ENCODE peak calls at places on chromosomes 16 and 17, in ten cellular contexts. One of them, this sample, is unnamed.

GRCh38 chr17:48631693-48632578 is 5.8 kb upstream of the HOXB9 start:
- DNase-seq in H9: peak; percentile 30
- DNase-seq in HAP-1: no peak
- DNase-seq in IMR-90: no peak
- DNase-seq in psoas muscle: no peak
- DNase-seq in neural progenitor cell: no peak
- DNase-seq in CD8-positive, alpha-beta memory T cell: no peak
- DNase-seq in BJ: no peak
- DNase-seq in HL-60: no peak
- DNase-seq in cardiac muscle cell: no peak
- DNase-seq in this sample: no peak

GRCh38 chr16:3256146-3256875 is at the start of gene MEFV:
- DNase-seq in H9: no peak
- DNase-seq in HAP-1: no peak
- DNase-seq in IMR-90: peak; percentile 5
- DNase-seq in psoas muscle: no peak
- DNase-seq in neural progenitor cell: no peak
- DNase-seq in CD8-positive, alpha-beta memory T cell: no peak
- DNase-seq in BJ: no peak
- DNase-seq in HL-60: peak; percentile 43
- DNase-seq in cardiac muscle cell: peak; percentile 64
- DNase-seq in this sample: no peak

GRCh38 chr17:54982399-54982798 is 13.8 kb downstream of the STXBP4 start:
- DNase-seq in H9: no peak
- DNase-seq in HAP-1: no peak
- DNase-seq in IMR-90: peak; percentile 66
- DNase-seq in psoas muscle: no peak
- DNase-seq in neural progenitor cell: no peak
- DNase-seq in CD8-positive, alpha-beta memory T cell: no peak
- DNase-seq in BJ: no peak
- DNase-seq in HL-60: no peak
- DNase-seq in cardiac muscle cell: peak; percentile 76
- DNase-seq in this sample: no peak

GRCh38 chr16:85984947-85985451 is 86.0 kb downstream of the IRF8 start:
- DNase-seq in H9: no peak
- DNase-seq in HAP-1: no peak
- DNase-seq in IMR-90: no peak
- DNase-seq in psoas muscle: no peak
- DNase-seq in neural progenitor cell: no peak
- DNase-seq in CD8-positive, alpha-beta memory T cell: no peak
- DNase-seq in BJ: no peak
- DNase-seq in HL-60: no peak
- DNase-seq in cardiac muscle cell: no peak
- DNase-seq in this sample: no peak

GRCh38 chr17:60102632-60103047 is 23.9 kb upstream of the HEATR6 start:
- DNase-seq in H9: no peak
- DNase-seq in HAP-1: no peak
- DNase-seq in IMR-90: peak; percentile 79
- DNase-seq in psoas muscle: no peak
- DNase-seq in neural progenitor cell: no peak
- DNase-seq in CD8-positive, alpha-beta memory T cell: peak; percentile 13
- DNase-seq in BJ: no peak
- DNase-seq in HL-60: no peak
- DNase-seq in cardiac muscle cell: peak; percentile 58
- DNase-seq in this sample: no peak

GRCh38 chr16:4375717-4376116 is 4.1 kb downstream of the VASN start:
- DNase-seq in H9: no peak
- DNase-seq in HAP-1: no peak
- DNase-seq in IMR-90: no peak
- DNase-seq in psoas muscle: no peak
- DNase-seq in neural progenitor cell: peak; percentile 1
- DNase-seq in CD8-positive, alpha-beta memory T cell: no peak
- DNase-seq in BJ: no peak
- DNase-seq in HL-60: no peak
- DNase-seq in cardiac muscle cell: no peak
- DNase-seq in this sample: no peak

GRCh38 chr16:11989238-11990160 is 13.0 kb downstream of the SNX29 start:
- DNase-seq in H9: no peak
- DNase-seq in HAP-1: no peak
- DNase-seq in IMR-90: no peak
- DNase-seq in psoas muscle: no peak
- DNase-seq in neural progenitor cell: peak; percentile 33
- DNase-seq in CD8-positive, alpha-beta memory T cell: no peak
- DNase-seq in BJ: no peak
- DNase-seq in HL-60: no peak
- DNase-seq in cardiac muscle cell: peak; percentile 22
- DNase-seq in this sample: no peak

GRCh38 chr17:38592487-38592886 is 13.3 kb downstream of the SRCIN1 start:
- DNase-seq in H9: no peak
- DNase-seq in HAP-1: no peak
- DNase-seq in IMR-90: no peak
- DNase-seq in psoas muscle: no peak
- DNase-seq in neural progenitor cell: no peak
- DNase-seq in CD8-positive, alpha-beta memory T cell: no peak
- DNase-seq in BJ: no peak
- DNase-seq in HL-60: no peak
- DNase-seq in cardiac muscle cell: no peak
- DNase-seq in this sample: no peak

GRCh38 chr17:66858182-66859083 is 23.5 kb downstream of the CACNG5 start:
- DNase-seq in H9: no peak
- DNase-seq in HAP-1: no peak
- DNase-seq in IMR-90: no peak
- DNase-seq in psoas muscle: no peak
- DNase-seq in neural progenitor cell: no peak
- DNase-seq in CD8-positive, alpha-beta memory T cell: no peak
- DNase-seq in BJ: no peak
- DNase-seq in HL-60: no peak
- DNase-seq in cardiac muscle cell: no peak
- DNase-seq in this sample: no peak

GRCh38 chr17:33200116-33200515 is 93.0 kb downstream of the ASIC2 start:
- DNase-seq in H9: no peak
- DNase-seq in HAP-1: no peak
- DNase-seq in IMR-90: peak; percentile 6
- DNase-seq in psoas muscle: no peak
- DNase-seq in neural progenitor cell: no peak
- DNase-seq in CD8-positive, alpha-beta memory T cell: no peak
- DNase-seq in BJ: no peak
- DNase-seq in HL-60: no peak
- DNase-seq in cardiac muscle cell: no peak
- DNase-seq in this sample: no peak

GRCh38 chr17:61247438-61247837 is 152.2 kb upstream of the TBX2 start:
- DNase-seq in H9: no peak
- DNase-seq in HAP-1: no peak
- DNase-seq in IMR-90: peak; percentile 82
- DNase-seq in psoas muscle: no peak
- DNase-seq in neural progenitor cell: no peak
- DNase-seq in CD8-positive, alpha-beta memory T cell: no peak
- DNase-seq in BJ: peak; percentile 64
- DNase-seq in HL-60: no peak
- DNase-seq in cardiac muscle cell: peak; percentile 90
- DNase-seq in this sample: no peak

GRCh38 chr16:50635505-50636392 is 45.4 kb downstream of the SNX20 start:
- DNase-seq in H9: peak; percentile 54
- DNase-seq in HAP-1: peak; percentile 8
- DNase-seq in IMR-90: no peak
- DNase-seq in psoas muscle: no peak
- DNase-seq in neural progenitor cell: no peak
- DNase-seq in CD8-positive, alpha-beta memory T cell: no peak
- DNase-seq in BJ: no peak
- DNase-seq in HL-60: peak; percentile 44
- DNase-seq in cardiac muscle cell: no peak
- DNase-seq in this sample: no peak

GRCh38 chr17:40335620-40336019 is 26.6 kb downstream of the RARA start:
- DNase-seq in H9: no peak
- DNase-seq in HAP-1: no peak
- DNase-seq in IMR-90: no peak
- DNase-seq in psoas muscle: no peak
- DNase-seq in neural progenitor cell: no peak
- DNase-seq in CD8-positive, alpha-beta memory T cell: no peak
- DNase-seq in BJ: no peak
- DNase-seq in HL-60: no peak
- DNase-seq in cardiac muscle cell: no peak
- DNase-seq in this sample: no peak

GRCh38 chr17:82479602-82480001 is 21.1 kb downstream of the NARF start:
- DNase-seq in H9: no peak
- DNase-seq in HAP-1: no peak
- DNase-seq in IMR-90: no peak
- DNase-seq in psoas muscle: no peak
- DNase-seq in neural progenitor cell: no peak
- DNase-seq in CD8-positive, alpha-beta memory T cell: no peak
- DNase-seq in BJ: no peak
- DNase-seq in HL-60: no peak
- DNase-seq in cardiac muscle cell: no peak
- DNase-seq in this sample: no peak

GRCh38 chr17:34582901-34583245 is 3.5 kb downstream of the TMEM132E start:
- DNase-seq in H9: no peak
- DNase-seq in HAP-1: no peak
- DNase-seq in IMR-90: no peak
- DNase-seq in psoas muscle: no peak
- DNase-seq in neural progenitor cell: no peak
- DNase-seq in CD8-positive, alpha-beta memory T cell: no peak
- DNase-seq in BJ: no peak
- DNase-seq in HL-60: no peak
- DNase-seq in cardiac muscle cell: no peak
- DNase-seq in this sample: no peak

GRCh38 chr17:34581446-34582184 is 2.2 kb downstream of the TMEM132E start:
- DNase-seq in H9: peak; percentile 47
- DNase-seq in HAP-1: no peak
- DNase-seq in IMR-90: no peak
- DNase-seq in psoas muscle: no peak
- DNase-seq in neural progenitor cell: peak; percentile 65
- DNase-seq in CD8-positive, alpha-beta memory T cell: no peak
- DNase-seq in BJ: no peak
- DNase-seq in HL-60: no peak
- DNase-seq in cardiac muscle cell: no peak
- DNase-seq in this sample: no peak

GRCh38 chr17:34580685-34581445 is 1.5 kb downstream of the TMEM132E start:
- DNase-seq in H9: peak; percentile 57
- DNase-seq in HAP-1: no peak
- DNase-seq in IMR-90: no peak
- DNase-seq in psoas muscle: no peak
- DNase-seq in neural progenitor cell: peak; percentile 67
- DNase-seq in CD8-positive, alpha-beta memory T cell: no peak
- DNase-seq in BJ: no peak
- DNase-seq in HL-60: no peak
- DNase-seq in cardiac muscle cell: no peak
- DNase-seq in this sample: no peak

GRCh38 chr17:34579979-34580684 is 750 bp downstream of the TMEM132E start:
- DNase-seq in H9: peak; percentile 65
- DNase-seq in HAP-1: no peak
- DNase-seq in IMR-90: no peak
- DNase-seq in psoas muscle: peak; percentile 41
- DNase-seq in neural progenitor cell: peak; percentile 75
- DNase-seq in CD8-positive, alpha-beta memory T cell: no peak
- DNase-seq in BJ: no peak
- DNase-seq in HL-60: no peak
- DNase-seq in cardiac muscle cell: peak; percentile 11
- DNase-seq in this sample: no peak

GRCh38 chr17:34582185-34582900 is 3.0 kb downstream of the TMEM132E start:
- DNase-seq in H9: peak; percentile 60
- DNase-seq in HAP-1: no peak
- DNase-seq in IMR-90: no peak
- DNase-seq in psoas muscle: no peak
- DNase-seq in neural progenitor cell: peak; percentile 23
- DNase-seq in CD8-positive, alpha-beta memory T cell: no peak
- DNase-seq in BJ: no peak
- DNase-seq in HL-60: no peak
- DNase-seq in cardiac muscle cell: no peak
- DNase-seq in this sample: no peak
- H3K27me3 ChIP-seq in H9: peaks cover 84% of the 10 kb centered on the region
- H3K27me3 ChIP-seq in HAP-1: peaks cover 79% of the 10 kb centered on the region
- H3K27me3 ChIP-seq in IMR-90: peaks cover 86% of the 10 kb centered on the region
- H3K27me3 ChIP-seq in psoas muscle: peaks cover 28% of the 10 kb centered on the region
- H3K27me3 ChIP-seq in neural progenitor cell: peaks cover 100% of the 10 kb centered on the region
- H3K27me3 ChIP-seq in CD8-positive, alpha-beta memory T cell: peaks cover 36% of the 10 kb centered on the region
- H3K27me3 ChIP-seq in BJ: peaks cover 63% of the 10 kb centered on the region
- H3K27me3 ChIP-seq in HL-60: peaks cover 68% of the 10 kb centered on the region
- H3K27me3 ChIP-seq in cardiac muscle cell: peaks cover 85% of the 10 kb centered on the region
- H3K27me3 ChIP-seq in this sample: peaks cover 85% of the 10 kb centered on the region

DNA sequence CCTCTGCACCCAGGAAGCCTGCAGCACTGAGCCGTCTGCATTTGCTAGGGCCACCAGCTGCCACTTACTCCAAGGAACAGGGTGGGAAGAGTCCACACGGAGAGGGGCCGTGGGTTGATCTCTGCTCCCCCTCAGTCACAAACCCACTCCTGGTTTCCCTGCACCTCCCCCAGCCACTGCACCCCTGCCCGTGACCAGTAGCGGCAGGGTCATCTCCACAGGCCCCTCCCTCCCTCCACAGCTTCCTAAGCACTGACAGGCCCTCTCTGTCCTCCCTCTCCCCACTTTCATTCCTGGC is 75.2 kb downstream of the RBFOX3 start:
- DNase-seq in H9: no peak
- DNase-seq in HAP-1: no peak
- DNase-seq in IMR-90: no peak
- DNase-seq in psoas muscle: no peak
- DNase-seq in neural progenitor cell: no peak
- DNase-seq in CD8-positive, alpha-beta memory T cell: no peak
- DNase-seq in BJ: no peak
- DNase-seq in HL-60: no peak
- DNase-seq in cardiac muscle cell: no peak
- DNase-seq in this sample: no peak
- H3K27me3 ChIP-seq in H9: no peaks in the 10 kb centered on the region
- H3K27me3 ChIP-seq in HAP-1: peaks cover 7% of the 10 kb centered on the region
- H3K27me3 ChIP-seq in IMR-90: no peaks in the 10 kb centered on the region
- H3K27me3 ChIP-seq in psoas muscle: peaks cover 11% of the 10 kb centered on the region
- H3K27me3 ChIP-seq in neural progenitor cell: no peaks in the 10 kb centered on the region
- H3K27me3 ChIP-seq in CD8-positive, alpha-beta memory T cell: no peaks in the 10 kb centered on the region
- H3K27me3 ChIP-seq in BJ: no peaks in the 10 kb centered on the region
- H3K27me3 ChIP-seq in HL-60: no peaks in the 10 kb centered on the region
- H3K27me3 ChIP-seq in cardiac muscle cell: no peaks in the 10 kb centered on the region
- H3K27me3 ChIP-seq in this sample: no peaks in the 10 kb centered on the region

GRCh38 chr17:43028221-43028861 is 3.3 kb downstream of the RND2 start:
- DNase-seq in H9: no peak
- DNase-seq in HAP-1: no peak
- DNase-seq in IMR-90: no peak
- DNase-seq in psoas muscle: no peak
- DNase-seq in neural progenitor cell: no peak
- DNase-seq in CD8-positive, alpha-beta memory T cell: no peak
- DNase-seq in BJ: no peak
- DNase-seq in HL-60: no peak
- DNase-seq in cardiac muscle cell: no peak
- DNase-seq in this sample: no peak
- H3K27me3 ChIP-seq in H9: no peaks in the 10 kb centered on the region
- H3K27me3 ChIP-seq in HAP-1: no peaks in the 10 kb centered on the region
- H3K27me3 ChIP-seq in IMR-90: peaks cover 4% of the 10 kb centered on the region
- H3K27me3 ChIP-seq in psoas muscle: peaks cover 2% of the 10 kb centered on the region
- H3K27me3 ChIP-seq in neural progenitor cell: no peaks in the 10 kb centered on the region
- H3K27me3 ChIP-seq in CD8-positive, alpha-beta memory T cell: no peaks in the 10 kb centered on the region
- H3K27me3 ChIP-seq in BJ: peaks cover 2% of the 10 kb centered on the region
- H3K27me3 ChIP-seq in HL-60: no peaks in the 10 kb centered on the region
- H3K27me3 ChIP-seq in cardiac muscle cell: no peaks in the 10 kb centered on the region
- H3K27me3 ChIP-seq in this sample: no peaks in the 10 kb centered on the region

DNA sequence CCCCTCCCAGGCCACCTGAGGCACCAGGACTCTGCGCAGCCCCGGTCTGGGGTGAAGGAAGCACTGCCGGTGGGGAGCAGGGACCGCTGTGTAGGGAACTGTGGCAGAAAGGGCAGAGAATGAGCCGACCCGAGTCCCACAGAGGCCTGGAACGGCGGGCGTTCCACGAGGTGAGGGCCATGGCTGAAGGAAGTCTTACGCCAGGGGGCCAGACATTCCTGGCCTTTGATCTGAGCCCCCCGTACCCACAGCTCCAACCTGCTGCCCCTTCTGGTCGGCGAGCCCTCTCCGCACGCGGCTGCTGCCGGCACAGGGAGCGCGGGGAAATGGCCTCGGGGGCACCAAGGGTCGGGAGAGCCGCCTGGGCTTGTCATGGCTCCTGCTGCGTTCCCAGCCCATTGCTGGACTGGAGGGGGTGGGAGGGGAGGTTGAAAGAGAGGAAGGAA is 1.4 kb upstream of the WNT3 start:
- DNase-seq in H9: peak; percentile 77
- DNase-seq in HAP-1: no peak
- DNase-seq in IMR-90: no peak
- DNase-seq in psoas muscle: no peak
- DNase-seq in neural progenitor cell: peak; percentile 56
- DNase-seq in CD8-positive, alpha-beta memory T cell: no peak
- DNase-seq in BJ: no peak
- DNase-seq in HL-60: no peak
- DNase-seq in cardiac muscle cell: no peak
- DNase-seq in this sample: no peak
- H3K27me3 ChIP-seq in H9: peaks cover 39% of the 10 kb centered on the region
- H3K27me3 ChIP-seq in HAP-1: peaks cover 9% of the 10 kb centered on the region
- H3K27me3 ChIP-seq in IMR-90: peaks cover 91% of the 10 kb centered on the region
- H3K27me3 ChIP-seq in psoas muscle: peaks cover 50% of the 10 kb centered on the region
- H3K27me3 ChIP-seq in neural progenitor cell: peaks cover 100% of the 10 kb centered on the region
- H3K27me3 ChIP-seq in CD8-positive, alpha-beta memory T cell: peaks cover 51% of the 10 kb centered on the region
- H3K27me3 ChIP-seq in BJ: peaks cover 59% of the 10 kb centered on the region
- H3K27me3 ChIP-seq in HL-60: peaks cover 59% of the 10 kb centered on the region
- H3K27me3 ChIP-seq in cardiac muscle cell: peaks cover 67% of the 10 kb centered on the region
- H3K27me3 ChIP-seq in this sample: peaks cover 82% of the 10 kb centered on the region